ENCODE peak calls at places on chromosomes 6 and 20, in four cellular contexts. C is T-helper 9 cell, W is NCI-H1694, O is omental fat pad. I is an unnamed sample.
A peak's percentile ranks its signal among the peaks of the same experiment; 100 is the strongest.

GRCh38 chr20:47568019-47568418 is 66.3 kb downstream of the NCOA3 start:
- DNase-seq in C (no peak), O (no peak), W (no peak), I (no peak)

GRCh38 chr6:53377793-53378192 is 29.0 kb upstream of the ELOVL5 start:
- DNase-seq in C (no peak), W (no peak), O (no peak), I (no peak)

GRCh38 chr6:110628330-110628729 is 151.9 kb upstream of the SLC22A16 start:
- DNase-seq in C (no peak), O (no peak), W (no peak), I (no peak)

GRCh38 chr20:51767867-51768758 is at the start of gene ATP9A:
- DNase-seq in W (no peak), C (no peak), O (no peak), I (no peak)

GRCh38 chr6:119076173-119076965 is 2.1 kb downstream of the FAM184A start:
- DNase-seq in W (no peak), C (no peak), O (no peak), I (no peak)

GRCh38 chr6:149063443-149063842 is 254.1 kb upstream of the TAB2 start:
- DNase-seq in W (no peak), C (no peak), O (no peak), I (no peak)

GRCh38 chr20:46062621-46063020 is 27.1 kb downstream of the NCOA5 start:
- DNase-seq in O (no peak), W (no peak), C (no peak), I (no peak)

GRCh38 chr20:57611605-57612311 is 8.5 kb downstream of the ZBP1 start:
- DNase-seq in O (peak; percentile 13), W (no peak), C (no peak), I (no peak)

GRCh38 chr6:14335071-14335470 is 217.5 kb downstream of the CD83 start:
- DNase-seq in W (no peak), C (no peak), O (no peak), I (no peak)

GRCh38 chr20:53685070-53685595 is 91.5 kb upstream of the ZNF217 start:
- DNase-seq in W (no peak), C (no peak), O (no peak), I (no peak)